ENCODE peak calls at places on chromosomes 3 and 15, in six cellular contexts. W is choroid plexus epithelial cell; H is activated gamma-delta T cell treated with Interleukin-2 at 50 U/mL for 16 hours; P is naive thymus-derived CD4-positive, alpha-beta T cell; X is AG09309; E is EL. A is an unnamed sample.

GRCh38 chr3:190321789-190322603 is at the start of gene CLDN1:
- DNase-seq in W (peak; percentile 83), H (peak; percentile 69), P (peak; percentile 86), X (no peak), E (peak; percentile 81), A (peak; percentile 69)

GRCh38 chr3:138774529-138775253 is 60.0 kb downstream of the PIK3CB start:
- DNase-seq in W (peak; percentile 99), H (peak; percentile 11), P (no peak), X (peak; percentile 99), E (peak; percentile 99), A (peak; percentile 100)

GRCh38 chr3:41045491-41045890 is 153.8 kb upstream of the CTNNB1 start:
- DNase-seq in W (no peak), H (no peak), P (no peak), X (no peak), E (no peak), A (no peak)

GRCh38 chr15:69568621-69569020 is 116.0 kb downstream of the RPLP1 start:
- DNase-seq in W (peak; percentile 79), H (no peak), P (no peak), X (peak; percentile 37), E (peak; percentile 86), A (peak; percentile 83)

GRCh38 chr3:123419850-123420292 is 29.0 kb downstream of the ADCY5 start:
- DNase-seq in W (no peak), H (no peak), P (no peak), X (no peak), E (no peak), A (no peak)

GRCh38 chr15:45200799-45201556 is 13.2 kb upstream of the SHF start:
- DNase-seq in W (peak; percentile 87), H (peak; percentile 57), P (peak; percentile 75), X (peak; percentile 50), E (peak; percentile 85), A (peak; percentile 83)

GRCh38 chr3:45664558-45664957 is 24.6 kb upstream of the SACM1L start:
- DNase-seq in W (no peak), H (peak; percentile 65), P (peak; percentile 71), X (no peak), E (no peak), A (no peak)

GRCh38 chr3:70065666-70066253 is 66.2 kb downstream of the SAMMSON start:
- DNase-seq in W (peak; percentile 10), H (no peak), P (no peak), X (no peak), E (no peak), A (no peak)

GRCh38 chr3:63961891-63962290 is 49.7 kb upstream of the SCAANT1 start:
- DNase-seq in W (peak; percentile 75), H (no peak), P (peak; percentile 63), X (no peak), E (peak; percentile 21), A (peak; percentile 68)

GRCh38 chr15:65587094-65587493 is 23.8 kb downstream of the INTS14 start:
- DNase-seq in W (no peak), H (no peak), P (no peak), X (no peak), E (no peak), A (no peak)

GRCh38 chr3:194471863-194472262 is 14.9 kb downstream of the ATP13A3 start:
- DNase-seq in W (no peak), H (no peak), P (no peak), X (no peak), E (no peak), A (no peak)

GRCh38 chr15:85354432-85354831 is 26.0 kb upstream of the AKAP13 start:
- DNase-seq in W (no peak), H (no peak), P (no peak), X (no peak), E (peak; percentile 83), A (peak; percentile 77)

GRCh38 chr3:14143826-14144225 is 19.0 kb downstream of the TMEM43 start:
- DNase-seq in W (peak; percentile 98), H (no peak), P (no peak), X (peak; percentile 87), E (peak; percentile 97), A (peak; percentile 94)

GRCh38 chr3:185221203-185221602 is 32.6 kb downstream of the EHHADH start:
- DNase-seq in W (no peak), H (no peak), P (no peak), X (no peak), E (no peak), A (no peak)

GRCh38 chr3:171218069-171218468 is 191.5 kb upstream of the SLC2A2 start:
- DNase-seq in W (no peak), H (no peak), P (no peak), X (no peak), E (no peak), A (no peak)

GRCh38 chr3:195803309-195803908 is 8.3 kb downstream of the MUC4 start:
- DNase-seq in W (no peak), H (no peak), P (no peak), X (peak; percentile 5), E (no peak), A (no peak)

GRCh38 chr3:188458761-188459160 is 304.8 kb downstream of the LPP start:
- DNase-seq in W (no peak), H (no peak), P (no peak), X (peak; percentile 35), E (no peak), A (no peak)

GRCh38 chr3:192212335-192212734 is 515.0 kb downstream of the FGF12 start:
- DNase-seq in W (no peak), H (no peak), P (no peak), X (no peak), E (no peak), A (no peak)

GRCh38 chr15:66294932-66295235 is 1.5 kb downstream of the DIS3L start:
- DNase-seq in W (peak; percentile 31), H (no peak), P (no peak), X (no peak), E (no peak), A (peak; percentile 55)

GRCh38 chr15:84973492-84974460 is 7.9 kb upstream of the PDE8A start:
- DNase-seq in W (no peak), H (no peak), P (no peak), X (no peak), E (no peak), A (peak; percentile 32)

GRCh38 chr3:180416111-180416541 is 185.8 kb upstream of the TTC14 start:
- DNase-seq in W (no peak), H (no peak), P (no peak), X (no peak), E (no peak), A (peak; percentile 35)

GRCh38 chr15:55703873-55704285 is 39.1 kb downstream of the PRTG start:
- DNase-seq in W (peak; percentile 51), H (no peak), P (no peak), X (no peak), E (peak; percentile 61), A (peak; percentile 4)

GRCh38 chr3:69129531-69129930 is 7.1 kb upstream of the LMOD3 start:
- DNase-seq in W (no peak), H (no peak), P (no peak), X (peak; percentile 73), E (peak; percentile 9), A (no peak)

GRCh38 chr15:85541744-85542143 is 161.3 kb downstream of the AKAP13 start:
- DNase-seq in W (peak; percentile 47), H (no peak), P (no peak), X (no peak), E (no peak), A (peak; percentile 37)

GRCh38 chr3:21613372-21614070 is 137.5 kb downstream of the ZNF385D start:
- DNase-seq in W (no peak), H (no peak), P (no peak), X (no peak), E (no peak), A (no peak)

GRCh38 chr3:129565902-129566301 is 22.9 kb downstream of the H1-8 start:
- DNase-seq in W (no peak), H (no peak), P (no peak), X (no peak), E (no peak), A (no peak)

GRCh38 chr3:31546152-31546551 is 13.4 kb downstream of the STT3B start:
- DNase-seq in W (peak; percentile 51), H (no peak), P (no peak), X (no peak), E (no peak), A (peak; percentile 32)

GRCh38 chr3:186439725-186440124 is 77.7 kb upstream of the DGKG start:
- DNase-seq in W (no peak), H (no peak), P (no peak), X (no peak), E (no peak), A (no peak)

GRCh38 chr15:33766329-33766728 is 202.0 kb upstream of the CHRM5 start:
- DNase-seq in W (peak; percentile 40), H (no peak), P (no peak), X (no peak), E (no peak), A (no peak)

GRCh38 chr15:100899601-100900000 is 19.6 kb upstream of the LRRK1 start:
- DNase-seq in W (no peak), H (no peak), P (no peak), X (no peak), E (no peak), A (no peak)

GRCh38 chr3:126342991-126343661 is 14.1 kb downstream of the KLF15 start:
- DNase-seq in W (peak; percentile 33), H (no peak), P (no peak), X (no peak), E (peak; percentile 20), A (peak; percentile 5)

GRCh38 chr15:88835646-88836045 is 32.4 kb downstream of the ACAN start:
- DNase-seq in W (no peak), H (no peak), P (no peak), X (peak; percentile 3), E (peak; percentile 28), A (peak; percentile 29)

A was measured in IMR-90.